ENCODE peak calls at places on chromosomes 16 and 17, in seven cellular contexts. One of them, this sample, is unnamed.

GRCh38 chr16:1613240-1613639 is 1.1 kb downstream of the CRAMP1 start:
- DNase-seq in NCI-H774: no peak
- DNase-seq in EL: peak
- DNase-seq in T-helper 1 cell: no peak
- DNase-seq in NCI-H1930: no peak
- DNase-seq in HS-5: no peak
- DNase-seq in activated CD4-positive, CD25-positive, alpha-beta regulatory T cell: no peak
- DNase-seq in this sample: peak

GRCh38 chr17:15918661-15919259 is 26.2 kb upstream of the ADORA2B start:
- DNase-seq in NCI-H774: no peak
- DNase-seq in EL: peak
- DNase-seq in T-helper 1 cell: no peak
- DNase-seq in NCI-H1930: no peak
- DNase-seq in HS-5: no peak
- DNase-seq in activated CD4-positive, CD25-positive, alpha-beta regulatory T cell: no peak
- DNase-seq in this sample: no peak

GRCh38 chr17:51119415-51120356 is 982 bp downstream of the SPAG9 start:
- DNase-seq in NCI-H774: no peak
- DNase-seq in EL: peak
- DNase-seq in T-helper 1 cell: peak
- DNase-seq in NCI-H1930: no peak
- DNase-seq in HS-5: no peak
- DNase-seq in activated CD4-positive, CD25-positive, alpha-beta regulatory T cell: no peak
- DNase-seq in this sample: peak

GRCh38 chr17:63222655-63223054 is 223.5 kb downstream of the CYB561 start:
- DNase-seq in NCI-H774: no peak
- DNase-seq in EL: peak
- DNase-seq in T-helper 1 cell: no peak
- DNase-seq in NCI-H1930: no peak
- DNase-seq in HS-5: no peak
- DNase-seq in activated CD4-positive, CD25-positive, alpha-beta regulatory T cell: no peak
- DNase-seq in this sample: no peak

GRCh38 chr16:24524855-24525652 is 14.3 kb upstream of the RBBP6 start:
- DNase-seq in NCI-H774: no peak
- DNase-seq in EL: no peak
- DNase-seq in T-helper 1 cell: no peak
- DNase-seq in NCI-H1930: no peak
- DNase-seq in HS-5: no peak
- DNase-seq in activated CD4-positive, CD25-positive, alpha-beta regulatory T cell: no peak
- DNase-seq in this sample: no peak

GRCh38 chr17:48597775-48598631 is 4.4 kb upstream of the HOXB5 start:
- DNase-seq in NCI-H774: peak
- DNase-seq in EL: no peak
- DNase-seq in T-helper 1 cell: no peak
- DNase-seq in NCI-H1930: peak
- DNase-seq in HS-5: no peak
- DNase-seq in activated CD4-positive, CD25-positive, alpha-beta regulatory T cell: no peak
- DNase-seq in this sample: peak

GRCh38 chr17:4365628-4366311 is 705 bp downstream of the UBE2G1 start:
- DNase-seq in NCI-H774: no peak
- DNase-seq in EL: no peak
- DNase-seq in T-helper 1 cell: peak
- DNase-seq in NCI-H1930: peak
- DNase-seq in HS-5: no peak
- DNase-seq in activated CD4-positive, CD25-positive, alpha-beta regulatory T cell: peak
- DNase-seq in this sample: peak

GRCh38 chr16:64687796-64688195 is 434.1 kb downstream of the CDH11 start:
- DNase-seq in NCI-H774: no peak
- DNase-seq in EL: no peak
- DNase-seq in T-helper 1 cell: no peak
- DNase-seq in NCI-H1930: no peak
- DNase-seq in HS-5: no peak
- DNase-seq in activated CD4-positive, CD25-positive, alpha-beta regulatory T cell: no peak
- DNase-seq in this sample: no peak

GRCh38 chr16:64287667-64288521 is 834.0 kb downstream of the CDH11 start:
- DNase-seq in NCI-H774: no peak
- DNase-seq in EL: no peak
- DNase-seq in T-helper 1 cell: no peak
- DNase-seq in NCI-H1930: no peak
- DNase-seq in HS-5: no peak
- DNase-seq in activated CD4-positive, CD25-positive, alpha-beta regulatory T cell: no peak
- DNase-seq in this sample: no peak

GRCh38 chr16:29784901-29785500 is 5.5 kb upstream of the KIF22 start:
- DNase-seq in NCI-H774: no peak
- DNase-seq in EL: peak
- DNase-seq in T-helper 1 cell: peak
- DNase-seq in NCI-H1930: no peak
- DNase-seq in HS-5: no peak
- DNase-seq in activated CD4-positive, CD25-positive, alpha-beta regulatory T cell: peak
- DNase-seq in this sample: peak

GRCh38 chr17:68595986-68596385 is 5.2 kb downstream of the FAM20A start:
- DNase-seq in NCI-H774: no peak
- DNase-seq in EL: no peak
- DNase-seq in T-helper 1 cell: no peak
- DNase-seq in NCI-H1930: no peak
- DNase-seq in HS-5: no peak
- DNase-seq in activated CD4-positive, CD25-positive, alpha-beta regulatory T cell: no peak
- DNase-seq in this sample: no peak

GRCh38 chr16:49464877-49465504 is 91.4 kb downstream of the C16orf78 start:
- DNase-seq in NCI-H774: peak
- DNase-seq in EL: no peak
- DNase-seq in T-helper 1 cell: no peak
- DNase-seq in NCI-H1930: no peak
- DNase-seq in HS-5: no peak
- DNase-seq in activated CD4-positive, CD25-positive, alpha-beta regulatory T cell: no peak
- DNase-seq in this sample: peak

GRCh38 chr17:8052256-8053252 is 13.7 kb downstream of the ALOX15B start:
- DNase-seq in NCI-H774: no peak
- DNase-seq in EL: no peak
- DNase-seq in T-helper 1 cell: no peak
- DNase-seq in NCI-H1930: no peak
- DNase-seq in HS-5: no peak
- DNase-seq in activated CD4-positive, CD25-positive, alpha-beta regulatory T cell: no peak
- DNase-seq in this sample: no peak

GRCh38 chr17:44247346-44248219 is 20.4 kb downstream of the SLC4A1 start:
- DNase-seq in NCI-H774: no peak
- DNase-seq in EL: no peak
- DNase-seq in T-helper 1 cell: no peak
- DNase-seq in NCI-H1930: no peak
- DNase-seq in HS-5: no peak
- DNase-seq in activated CD4-positive, CD25-positive, alpha-beta regulatory T cell: no peak
- DNase-seq in this sample: no peak

GRCh38 chr16:2237552-2238395 is 1.5 kb downstream of the DNASE1L2 start:
- DNase-seq in NCI-H774: no peak
- DNase-seq in EL: no peak
- DNase-seq in T-helper 1 cell: no peak
- DNase-seq in NCI-H1930: no peak
- DNase-seq in HS-5: no peak
- DNase-seq in activated CD4-positive, CD25-positive, alpha-beta regulatory T cell: no peak
- DNase-seq in this sample: no peak

GRCh38 chr17:9226130-9226793 is 205.0 kb downstream of the NTN1 start:
- DNase-seq in NCI-H774: no peak
- DNase-seq in EL: no peak
- DNase-seq in T-helper 1 cell: no peak
- DNase-seq in NCI-H1930: no peak
- DNase-seq in HS-5: no peak
- DNase-seq in activated CD4-positive, CD25-positive, alpha-beta regulatory T cell: no peak
- DNase-seq in this sample: no peak

GRCh38 chr16:72986011-72986410 is 61.9 kb downstream of the ZFHX3 start:
- DNase-seq in NCI-H774: no peak
- DNase-seq in EL: no peak
- DNase-seq in T-helper 1 cell: no peak
- DNase-seq in NCI-H1930: no peak
- DNase-seq in HS-5: no peak
- DNase-seq in activated CD4-positive, CD25-positive, alpha-beta regulatory T cell: no peak
- DNase-seq in this sample: no peak

GRCh38 chr17:74280093-74280513 is 6.1 kb downstream of the DNAI2 start:
- DNase-seq in NCI-H774: no peak
- DNase-seq in EL: no peak
- DNase-seq in T-helper 1 cell: peak
- DNase-seq in NCI-H1930: no peak
- DNase-seq in HS-5: no peak
- DNase-seq in activated CD4-positive, CD25-positive, alpha-beta regulatory T cell: peak
- DNase-seq in this sample: no peak

GRCh38 chr16:57156351-57156703 is 29.5 kb downstream of the PSME3IP1 start:
- DNase-seq in NCI-H774: no peak
- DNase-seq in EL: no peak
- DNase-seq in T-helper 1 cell: no peak
- DNase-seq in NCI-H1930: no peak
- DNase-seq in HS-5: no peak
- DNase-seq in activated CD4-positive, CD25-positive, alpha-beta regulatory T cell: no peak
- DNase-seq in this sample: no peak

GRCh38 chr17:13544292-13544691 is 57.4 kb downstream of the HS3ST3A1 start:
- DNase-seq in NCI-H774: no peak
- DNase-seq in EL: peak
- DNase-seq in T-helper 1 cell: no peak
- DNase-seq in NCI-H1930: no peak
- DNase-seq in HS-5: peak
- DNase-seq in activated CD4-positive, CD25-positive, alpha-beta regulatory T cell: no peak
- DNase-seq in this sample: peak

This sample was measured in mesothelial cell of epicardium.